ENCODE peak calls at places on chromosomes 6 and 20, in five cellular contexts. D, U, Z, O and C are unnamed samples.

GRCh38 chr20:51750037-51750769 is 18.0 kb downstream of the ATP9A start:
- DNase-seq in D (no peak), U (no peak), O (peak), Z (peak), C (no peak)

GRCh38 chr6:151181701-151182367 is 57.9 kb upstream of the AKAP12 start:
- DNase-seq in D (no peak), U (no peak), O (no peak), Z (no peak), C (no peak)

GRCh38 chr6:159398633-159399032 is 229.4 kb downstream of the FNDC1 start:
- DNase-seq in O (no peak), D (no peak), Z (no peak), U (no peak), C (no peak)

GRCh38 chr6:99192561-99192960 is 156.9 kb downstream of the FAXC start:
- DNase-seq in U (no peak), O (no peak), D (no peak), Z (no peak), C (no peak)

GRCh38 chr6:123838612-123839279 is 35.1 kb downstream of the NKAIN2 start:
- DNase-seq in U (no peak), Z (no peak), D (no peak), O (no peak), C (no peak)

GRCh38 chr6:167472876-167473275 is 148.0 kb downstream of the TTLL2 start:
- DNase-seq in Z (no peak), D (no peak), U (no peak), O (no peak), C (no peak)

GRCh38 chr6:105510746-105511145 is 107.9 kb upstream of the PREP start:
- DNase-seq in U (no peak), Z (no peak), D (no peak), O (no peak), C (no peak)

GRCh38 chr6:27584326-27584725 is 111.4 kb upstream of the ZNF184 start:
- DNase-seq in Z (no peak), O (no peak), D (no peak), U (no peak), C (no peak)

GRCh38 chr20:37342231-37343177 is 3.4 kb upstream of the SRC start:
- DNase-seq in U (no peak), O (no peak), Z (no peak), D (no peak), C (no peak)

GRCh38 chr20:21499641-21500040 is 14.2 kb downstream of the NKX2-2 start:
- DNase-seq in Z (no peak), U (no peak), O (no peak), D (no peak), C (no peak)

GRCh38 chr6:23797041-23797440 is 329.0 kb upstream of the NRSN1 start:
- DNase-seq in Z (no peak), O (no peak), U (no peak), D (no peak), C (no peak)

GRCh38 chr20:5657190-5657872 is 92.9 kb upstream of the SHLD1 start:
- DNase-seq in O (peak), U (no peak), Z (peak), D (peak), C (no peak)

GRCh38 chr6:158000530-158001307 is 19.1 kb downstream of the SYNJ2 start:
- DNase-seq in O (peak), D (no peak), U (no peak), Z (no peak), C (no peak)

GRCh38 chr20:13930246-13930645 is 60.2 kb downstream of the SEL1L2 start:
- DNase-seq in Z (no peak), O (no peak), U (no peak), D (no peak), C (no peak)

GRCh38 chr20:57398231-57398821 is 7.1 kb downstream of the RBM38 start:
- DNase-seq in Z (peak), O (no peak), D (no peak), U (peak), C (no peak)

GRCh38 chr6:135075018-135075417 is 20.4 kb upstream of the HBS1L start:
- DNase-seq in O (no peak), D (no peak), Z (no peak), U (no peak), C (no peak)

GRCh38 chr20:64155258-64156135 is 8.8 kb upstream of the MYT1 start:
- DNase-seq in O (no peak), D (no peak), U (no peak), Z (no peak), C (no peak)

GRCh38 chr6:156564128-156564806 is 212.9 kb upstream of the ARID1B start:
- DNase-seq in U (peak), O (peak), D (peak), Z (peak), C (peak)

GRCh38 chr20:9119776-9120175 is 50.9 kb downstream of the PLCB4 start:
- DNase-seq in U (no peak), D (no peak), Z (no peak), O (no peak), C (no peak)

GRCh38 chr20:46583411-46584214 is 33.2 kb upstream of the OCSTAMP start:
- DNase-seq in D (no peak), Z (no peak), O (no peak), U (no peak), C (no peak)

GRCh38 chr6:110999634-111000270 is 17.9 kb downstream of the RPF2 start:
- DNase-seq in D (no peak), O (no peak), U (no peak), Z (no peak), C (no peak)

GRCh38 chr20:21607971-21608735 is 94.3 kb upstream of the NKX2-2 start:
- DNase-seq in D (no peak), U (no peak), O (no peak), Z (peak), C (no peak)

GRCh38 chr20:95215-95614 is 7.7 kb downstream of the DEFB125 start:
- DNase-seq in O (no peak), U (no peak), Z (no peak), D (no peak), C (no peak)

GRCh38 chr6:116797585-116797984 is 31.3 kb downstream of the GPRC6A start:
- DNase-seq in U (no peak), D (no peak), O (no peak), Z (no peak), C (no peak)

GRCh38 chr6:85394853-85395538 is 54.9 kb upstream of the NT5E start:
- DNase-seq in O (no peak), U (no peak), Z (no peak), D (no peak), C (no peak)

GRCh38 chr20:1775117-1775516 is 117.5 kb upstream of the SIRPG start:
- DNase-seq in Z (no peak), D (no peak), U (no peak), O (no peak), C (no peak)

GRCh38 chr20:48480391-48480790 is 347.4 kb downstream of the PREX1 start:
- DNase-seq in O (no peak), Z (no peak), U (no peak), D (no peak), C (no peak)

GRCh38 chr6:148021135-148021534 is 321.5 kb upstream of the SASH1 start:
- DNase-seq in O (no peak), Z (no peak), U (no peak), D (no peak), C (no peak)

GRCh38 chr6:91538622-91539021 is 951.8 kb upstream of the MAP3K7 start:
- DNase-seq in Z (no peak), O (no peak), U (no peak), D (no peak), C (no peak)